ENCODE peak calls at places on chromosomes 7 and 10, in seven cellular contexts. S is amygdala; B is ELR; M is sigmoid colon; F is GDM1; X is stomach; N is activated CD4-positive, alpha-beta T cell treated with anti-CD3 and anti-CD28 coated beads, Interleukin-2, amount 50 U/mL, for 1 hour. D is an unnamed sample.

GRCh38 chr7:139777948-139778841 is at the start of gene HIPK2:
- DNase-seq in F (peak), M (peak), X (peak), N (peak), S (peak), B (peak), D (peak)

GRCh38 chr10:61452229-61452651 is 941 bp downstream of the TMEM26 start:
- DNase-seq in F (no peak), S (no peak), N (no peak), X (peak), B (no peak), M (no peak), D (no peak)

GRCh38 chr10:69172241-69172998 is 7.6 kb upstream of the SUPV3L1 start:
- DNase-seq in N (no peak), F (no peak), S (no peak), B (peak), M (no peak), X (no peak), D (no peak)

GRCh38 chr10:78579586-78579985 is 489.2 kb upstream of the ZMIZ1 start:
- DNase-seq in F (no peak), X (no peak), N (no peak), B (no peak), M (no peak), S (no peak), D (no peak)

GRCh38 chr7:147510913-147511312 is 1079.7 kb upstream of the C7orf33 start:
- DNase-seq in M (no peak), X (no peak), B (peak), F (no peak), S (no peak), N (no peak), D (no peak)

GRCh38 chr10:88083597-88083989 is 220.2 kb downstream of the PTEN start:
- DNase-seq in X (no peak), S (no peak), M (no peak), B (no peak), F (no peak), N (no peak), D (no peak)

GRCh38 chr7:104845541-104845940 is 168.5 kb upstream of the KMT2E start:
- DNase-seq in F (no peak), X (no peak), S (peak), M (no peak), B (no peak), N (no peak), D (no peak)

GRCh38 chr10:31876616-31877352 is 51.8 kb downstream of the ARHGAP12 start:
- DNase-seq in N (no peak), B (no peak), F (no peak), S (no peak), X (no peak), M (no peak), D (no peak)

GRCh38 chr7:67588631-67589030 is 592.0 kb downstream of the TYW1 start:
- DNase-seq in M (no peak), F (no peak), B (no peak), X (no peak), S (no peak), N (no peak), D (no peak)

GRCh38 chr7:862157-862556 is 14.2 kb upstream of the GET4 start:
- DNase-seq in S (no peak), B (no peak), X (no peak), N (no peak), M (no peak), F (no peak), D (no peak)

GRCh38 chr10:91610444-91610843 is 22.4 kb downstream of the PPP1R3C start:
- DNase-seq in B (peak), X (no peak), S (no peak), M (no peak), F (no peak), N (no peak), D (no peak)

GRCh38 chr7:138510003-138510402 is 49.9 kb downstream of the TRIM24 start:
- DNase-seq in X (no peak), M (no peak), N (no peak), S (no peak), F (no peak), B (no peak), D (no peak)

GRCh38 chr10:4023997-4024396 is 239.0 kb upstream of the KLF6 start:
- DNase-seq in N (no peak), B (peak), F (no peak), S (no peak), X (no peak), M (no peak), D (no peak)

GRCh38 chr7:50533849-50534248 is 31.4 kb downstream of the DDC start:
- DNase-seq in N (no peak), X (no peak), B (no peak), F (no peak), M (no peak), S (no peak), D (no peak)

GRCh38 chr7:112362796-112363195 is 87.5 kb upstream of the IFRD1 start:
- DNase-seq in B (no peak), F (no peak), N (no peak), S (no peak), X (no peak), M (no peak), D (no peak)

GRCh38 chr7:103632972-103633371 is 187.0 kb upstream of the SLC26A5 start:
- DNase-seq in X (no peak), S (no peak), B (peak), N (no peak), M (no peak), F (no peak), D (no peak)

GRCh38 chr10:102347236-102347828 is 48.2 kb upstream of the NFKB2 start:
- DNase-seq in F (peak), S (peak), M (peak), N (no peak), X (peak), B (peak), D (no peak)

GRCh38 chr7:79084423-79084822 is 369.0 kb downstream of the MAGI2 start:
- DNase-seq in S (no peak), X (no peak), F (no peak), M (no peak), N (no peak), B (peak), D (no peak)

GRCh38 chr7:39948375-39948774 is 1.7 kb upstream of the CDK13 start:
- DNase-seq in N (no peak), B (peak), S (no peak), X (no peak), F (no peak), M (no peak), D (no peak)

GRCh38 chr10:119412831-119413737 is 129.4 kb downstream of the RGS10 start:
- DNase-seq in M (no peak), X (no peak), S (no peak), N (no peak), F (no peak), B (peak), D (no peak)